ENCODE peak calls at places on chromosomes 16 and 17, in six cellular contexts. One of them, this sample, is unnamed.
A peak's percentile ranks its signal among the peaks of the same experiment; 100 is the strongest.

GRCh38 chr16:56425439-56425832 is at the start of gene AMFR:
- DNase-seq in NCI-H1092: peak; percentile 40
- DNase-seq in memory B cell: peak; percentile 78
- DNase-seq in small intestine: peak; percentile 79
- DNase-seq in EL: peak; percentile 86
- DNase-seq in NCI-H774: peak; percentile 64
- DNase-seq in this sample: peak; percentile 62

GRCh38 chr16:55571-56136 is 2.0 kb downstream of the SNRNP25 start:
- DNase-seq in NCI-H1092: no peak
- DNase-seq in memory B cell: no peak
- DNase-seq in small intestine: no peak
- DNase-seq in EL: no peak
- DNase-seq in NCI-H774: no peak
- DNase-seq in this sample: no peak

GRCh38 chr16:87132361-87133014 is 184.7 kb downstream of the C16orf95 start:
- DNase-seq in NCI-H1092: no peak
- DNase-seq in memory B cell: no peak
- DNase-seq in small intestine: no peak
- DNase-seq in EL: peak; percentile 75
- DNase-seq in NCI-H774: no peak
- DNase-seq in this sample: peak; percentile 75

GRCh38 chr17:45719335-45720071 is 64.6 kb upstream of the CRHR1 start:
- DNase-seq in NCI-H1092: no peak
- DNase-seq in memory B cell: no peak
- DNase-seq in small intestine: peak; percentile 10
- DNase-seq in EL: peak; percentile 86
- DNase-seq in NCI-H774: no peak
- DNase-seq in this sample: peak; percentile 83

GRCh38 chr17:11269210-11269609 is 28.2 kb downstream of the SHISA6 start:
- DNase-seq in NCI-H1092: no peak
- DNase-seq in memory B cell: no peak
- DNase-seq in small intestine: no peak
- DNase-seq in EL: no peak
- DNase-seq in NCI-H774: no peak
- DNase-seq in this sample: no peak

GRCh38 chr16:56357765-56358322 is 67.5 kb downstream of the AMFR start:
- DNase-seq in NCI-H1092: no peak
- DNase-seq in memory B cell: no peak
- DNase-seq in small intestine: no peak
- DNase-seq in EL: no peak
- DNase-seq in NCI-H774: no peak
- DNase-seq in this sample: no peak

GRCh38 chr17:10216213-10216982 is 18.0 kb upstream of the GAS7 start:
- DNase-seq in NCI-H1092: no peak
- DNase-seq in memory B cell: no peak
- DNase-seq in small intestine: no peak
- DNase-seq in EL: no peak
- DNase-seq in NCI-H774: no peak
- DNase-seq in this sample: no peak

GRCh38 chr16:9665851-9666271 is 516.4 kb downstream of the GRIN2A start:
- DNase-seq in NCI-H1092: no peak
- DNase-seq in memory B cell: no peak
- DNase-seq in small intestine: peak; percentile 89
- DNase-seq in EL: no peak
- DNase-seq in NCI-H774: no peak
- DNase-seq in this sample: no peak

GRCh38 chr16:78906135-78906534 is 694.4 kb downstream of the MAF start:
- DNase-seq in NCI-H1092: no peak
- DNase-seq in memory B cell: no peak
- DNase-seq in small intestine: peak; percentile 61
- DNase-seq in EL: no peak
- DNase-seq in NCI-H774: no peak
- DNase-seq in this sample: no peak

GRCh38 chr16:66273644-66274334 is 92.7 kb upstream of the CDH5 start:
- DNase-seq in NCI-H1092: no peak
- DNase-seq in memory B cell: no peak
- DNase-seq in small intestine: no peak
- DNase-seq in EL: peak; percentile 44
- DNase-seq in NCI-H774: no peak
- DNase-seq in this sample: no peak

GRCh38 chr16:7313170-7313569 is 19.5 kb upstream of the RBFOX1 start:
- DNase-seq in NCI-H1092: no peak
- DNase-seq in memory B cell: no peak
- DNase-seq in small intestine: no peak
- DNase-seq in EL: no peak
- DNase-seq in NCI-H774: no peak
- DNase-seq in this sample: no peak

GRCh38 chr17:5501725-5502124 is 15.4 kb downstream of the MIS12 start:
- DNase-seq in NCI-H1092: no peak
- DNase-seq in memory B cell: no peak
- DNase-seq in small intestine: no peak
- DNase-seq in EL: no peak
- DNase-seq in NCI-H774: no peak
- DNase-seq in this sample: no peak

GRCh38 chr16:29815032-29815721 is 775 bp upstream of the PAGR1 start:
- DNase-seq in NCI-H1092: peak; percentile 78
- DNase-seq in memory B cell: no peak
- DNase-seq in small intestine: no peak
- DNase-seq in EL: peak; percentile 45
- DNase-seq in NCI-H774: no peak
- DNase-seq in this sample: no peak

GRCh38 chr16:66475232-66475631 is 48.1 kb downstream of the BEAN1 start:
- DNase-seq in NCI-H1092: no peak
- DNase-seq in memory B cell: no peak
- DNase-seq in small intestine: no peak
- DNase-seq in EL: no peak
- DNase-seq in NCI-H774: no peak
- DNase-seq in this sample: no peak

GRCh38 chr16:11560701-11561439 is 25.8 kb downstream of the LITAF start:
- DNase-seq in NCI-H1092: no peak
- DNase-seq in memory B cell: no peak
- DNase-seq in small intestine: peak; percentile 33
- DNase-seq in EL: peak; percentile 84
- DNase-seq in NCI-H774: no peak
- DNase-seq in this sample: no peak

GRCh38 chr17:40557531-40558299 is 7.6 kb downstream of the CCR7 start:
- DNase-seq in NCI-H1092: no peak
- DNase-seq in memory B cell: no peak
- DNase-seq in small intestine: no peak
- DNase-seq in EL: no peak
- DNase-seq in NCI-H774: no peak
- DNase-seq in this sample: no peak

GRCh38 chr16:9827062-9827752 is 355.0 kb downstream of the GRIN2A start:
- DNase-seq in NCI-H1092: no peak
- DNase-seq in memory B cell: no peak
- DNase-seq in small intestine: no peak
- DNase-seq in EL: no peak
- DNase-seq in NCI-H774: no peak
- DNase-seq in this sample: no peak

GRCh38 chr16:68264128-68265077 is at the start of gene SLC7A6:
- DNase-seq in NCI-H1092: peak; percentile 57
- DNase-seq in memory B cell: peak; percentile 75
- DNase-seq in small intestine: peak; percentile 63
- DNase-seq in EL: peak; percentile 85
- DNase-seq in NCI-H774: no peak
- DNase-seq in this sample: peak; percentile 44

GRCh38 chr17:76921340-76922036 is 53.3 kb downstream of the MGAT5B start:
- DNase-seq in NCI-H1092: no peak
- DNase-seq in memory B cell: no peak
- DNase-seq in small intestine: no peak
- DNase-seq in EL: no peak
- DNase-seq in NCI-H774: no peak
- DNase-seq in this sample: no peak

GRCh38 chr17:40443196-40443987 is at the start of gene IGFBP4:
- DNase-seq in NCI-H1092: peak; percentile 20
- DNase-seq in memory B cell: peak; percentile 66
- DNase-seq in small intestine: peak; percentile 58
- DNase-seq in EL: peak; percentile 81
- DNase-seq in NCI-H774: peak; percentile 31
- DNase-seq in this sample: peak; percentile 49

GRCh38 chr16:2160915-2161551 is 5.5 kb downstream of the TRAF7 start:
- DNase-seq in NCI-H1092: no peak
- DNase-seq in memory B cell: no peak
- DNase-seq in small intestine: peak; percentile 41
- DNase-seq in EL: peak; percentile 55
- DNase-seq in NCI-H774: no peak
- DNase-seq in this sample: peak; percentile 52

GRCh38 chr17:59565959-59566324 is 532 bp downstream of the DHX40 start:
- DNase-seq in NCI-H1092: peak; percentile 53
- DNase-seq in memory B cell: peak; percentile 38
- DNase-seq in small intestine: peak; percentile 57
- DNase-seq in EL: peak; percentile 81
- DNase-seq in NCI-H774: peak; percentile 85
- DNase-seq in this sample: peak; percentile 75

GRCh38 chr17:40074871-40075215 is 12.1 kb downstream of the THRA start:
- DNase-seq in NCI-H1092: no peak
- DNase-seq in memory B cell: no peak
- DNase-seq in small intestine: no peak
- DNase-seq in EL: no peak
- DNase-seq in NCI-H774: no peak
- DNase-seq in this sample: no peak

GRCh38 chr17:40724656-40725055 is 21.1 kb upstream of the KRT24 start:
- DNase-seq in NCI-H1092: no peak
- DNase-seq in memory B cell: no peak
- DNase-seq in small intestine: no peak
- DNase-seq in EL: no peak
- DNase-seq in NCI-H774: no peak
- DNase-seq in this sample: peak; percentile 19

GRCh38 chr16:72247821-72248253 is 75.9 kb upstream of the PMFBP1 start:
- DNase-seq in NCI-H1092: no peak
- DNase-seq in memory B cell: no peak
- DNase-seq in small intestine: no peak
- DNase-seq in EL: peak; percentile 60
- DNase-seq in NCI-H774: no peak
- DNase-seq in this sample: peak; percentile 61

GRCh38 chr17:32482568-32483320 is 4.0 kb upstream of the CDK5R1 start:
- DNase-seq in NCI-H1092: no peak
- DNase-seq in memory B cell: no peak
- DNase-seq in small intestine: no peak
- DNase-seq in EL: no peak
- DNase-seq in NCI-H774: no peak
- DNase-seq in this sample: no peak

GRCh38 chr17:43779145-43780125 is 658 bp upstream of the DUSP3 start:
- DNase-seq in NCI-H1092: no peak
- DNase-seq in memory B cell: no peak
- DNase-seq in small intestine: no peak
- DNase-seq in EL: peak; percentile 42
- DNase-seq in NCI-H774: no peak
- DNase-seq in this sample: peak; percentile 25

GRCh38 chr17:82281502-82282238 is 8.2 kb upstream of the CSNK1D start:
- DNase-seq in NCI-H1092: no peak
- DNase-seq in memory B cell: no peak
- DNase-seq in small intestine: peak; percentile 80
- DNase-seq in EL: peak; percentile 61
- DNase-seq in NCI-H774: no peak
- DNase-seq in this sample: no peak

GRCh38 chr17:79686476-79686875 is 44.3 kb upstream of the ENPP7 start:
- DNase-seq in NCI-H1092: no peak
- DNase-seq in memory B cell: no peak
- DNase-seq in small intestine: no peak
- DNase-seq in EL: no peak
- DNase-seq in NCI-H774: no peak
- DNase-seq in this sample: no peak

This sample was measured in astrocyte.